ENCODE peak calls at places on chromosomes 2 and 18, in seven cellular contexts. X, Q, I, W, V, R and F are unnamed samples. For H3K27me3, the result is how much of the 10 kb centered on the place peaks cover.

GRCh38 chr2:233764264-233764663 is 4.2 kb downstream of the UGT1A1 start:
- DNase-seq in R (no peak), X (no peak), Q (no peak), V (no peak), I (no peak), W (peak), F (no peak)

GRCh38 chr2:15831150-15831549 is 109.2 kb upstream of the MYCN start:
- DNase-seq in R (no peak), W (no peak), X (no peak), I (no peak), Q (no peak), V (no peak), F (no peak)

GRCh38 chr2:192157776-192158175 is 37.0 kb downstream of the TMEFF2 start:
- DNase-seq in V (no peak), X (no peak), W (no peak), R (no peak), Q (no peak), I (no peak), F (no peak)

GRCh38 chr2:117832905-117833613 is 18.6 kb downstream of the DDX18 start:
- DNase-seq in V (no peak), Q (no peak), X (no peak), R (no peak), I (no peak), W (peak), F (no peak)

GRCh38 chr2:45797451-45798230 is 146.2 kb downstream of the PRKCE start:
- DNase-seq in X (no peak), V (no peak), Q (no peak), W (no peak), I (peak), R (no peak), F (no peak)

GRCh38 chr18:42290318-42291307 is 335.6 kb downstream of the PIK3C3 start:
- DNase-seq in X (no peak), Q (no peak), I (no peak), W (no peak), V (no peak), R (no peak), F (no peak)

GRCh38 chr18:24426398-24427294 is at the start of gene IMPACT:
- DNase-seq in X (peak), Q (peak), R (peak), I (peak), V (peak), W (peak), F (peak)

GRCh38 chr2:101349893-101350662 is 37.2 kb downstream of the CREG2 start:
- DNase-seq in R (no peak), Q (no peak), V (no peak), X (no peak), W (peak), I (no peak), F (no peak)

GRCh38 chr2:181131584-181131983 is 151.2 kb downstream of the UBE2E3 start:
- DNase-seq in R (no peak), V (no peak), Q (no peak), I (no peak), W (no peak), X (no peak), F (no peak)

GRCh38 chr18:14945984-14946383 is 198.0 kb downstream of the ANKRD30B start:
- DNase-seq in W (no peak), Q (no peak), V (no peak), I (no peak), R (no peak), X (no peak), F (no peak)

GRCh38 chr2:28332696-28333095 is 60.0 kb upstream of the FOSL2 start:
- DNase-seq in I (peak), Q (no peak), V (no peak), X (no peak), R (no peak), W (no peak), F (no peak)

GRCh38 chr18:76075777-76076176 is 419.3 kb downstream of the ZNF516 start:
- DNase-seq in V (no peak), Q (no peak), R (no peak), W (no peak), X (no peak), I (no peak), F (no peak)

GRCh38 chr2:231666171-231667095 is 41.9 kb upstream of the PTMA start:
- DNase-seq in W (peak), V (peak), X (peak), I (peak), R (peak), Q (peak), F (peak)

GRCh38 chr2:71974846-71975245 is 172.8 kb downstream of the CYP26B1 start:
- DNase-seq in W (no peak), I (no peak), X (no peak), Q (no peak), R (no peak), V (no peak), F (no peak)

GRCh38 chr2:96089356-96090180 is 26.8 kb downstream of the ADRA2B start:
- DNase-seq in X (peak), I (no peak), Q (peak), R (peak), V (no peak), W (no peak), F (peak)

GRCh38 chr2:73969356-73969755 is 15.4 kb upstream of the TET3 start:
- DNase-seq in Q (no peak), W (no peak), V (no peak), I (no peak), R (no peak), X (no peak), F (no peak)

GRCh38 chr2:112623913-112624777 is 21.6 kb upstream of the SLC20A1 start:
- DNase-seq in Q (no peak), X (peak), I (peak), V (no peak), W (peak), R (peak), F (no peak)

GRCh38 chr2:51918113-51918512 is 886.2 kb upstream of the NRXN1 start:
- DNase-seq in X (no peak), I (no peak), R (no peak), V (no peak), Q (no peak), W (peak), F (no peak)

GRCh38 chr2:58428553-58429284 is 187.6 kb upstream of the FANCL start:
- DNase-seq in R (no peak), I (no peak), X (no peak), Q (peak), W (peak), V (no peak), F (no peak)

GRCh38 chr2:128565441-128565840 is 246.8 kb upstream of the HS6ST1 start:
- DNase-seq in X (peak), V (no peak), Q (no peak), R (no peak), I (no peak), W (no peak), F (no peak)

GRCh38 chr2:198615972-198616371 is 811.6 kb downstream of the PLCL1 start:
- DNase-seq in Q (no peak), I (no peak), W (peak), R (no peak), V (no peak), X (no peak), F (no peak)

GRCh38 chr2:12352891-12353290 is 363.8 kb upstream of the TRIB2 start:
- DNase-seq in Q (peak), I (no peak), R (peak), X (no peak), V (no peak), W (peak), F (no peak)

GRCh38 chr2:1477196-1478040 is 64.2 kb downstream of the TPO start:
- DNase-seq in V (no peak), I (no peak), X (peak), Q (no peak), W (no peak), R (no peak), F (no peak)

GRCh38 chr2:137964066-137964858 is at the start of gene HNMT:
- DNase-seq in V (no peak), R (peak), I (peak), Q (peak), W (peak), X (peak), F (peak)

GRCh38 chr2:182937864-182938263 is 71.4 kb upstream of the FRZB start:
- DNase-seq in W (no peak), I (no peak), R (no peak), Q (no peak), V (no peak), X (no peak), F (no peak)
- H3K27ac ChIP-seq in W (no peak), I (no peak), R (no peak), Q (no peak), V (no peak), X (no peak), F (no peak)

DNA sequence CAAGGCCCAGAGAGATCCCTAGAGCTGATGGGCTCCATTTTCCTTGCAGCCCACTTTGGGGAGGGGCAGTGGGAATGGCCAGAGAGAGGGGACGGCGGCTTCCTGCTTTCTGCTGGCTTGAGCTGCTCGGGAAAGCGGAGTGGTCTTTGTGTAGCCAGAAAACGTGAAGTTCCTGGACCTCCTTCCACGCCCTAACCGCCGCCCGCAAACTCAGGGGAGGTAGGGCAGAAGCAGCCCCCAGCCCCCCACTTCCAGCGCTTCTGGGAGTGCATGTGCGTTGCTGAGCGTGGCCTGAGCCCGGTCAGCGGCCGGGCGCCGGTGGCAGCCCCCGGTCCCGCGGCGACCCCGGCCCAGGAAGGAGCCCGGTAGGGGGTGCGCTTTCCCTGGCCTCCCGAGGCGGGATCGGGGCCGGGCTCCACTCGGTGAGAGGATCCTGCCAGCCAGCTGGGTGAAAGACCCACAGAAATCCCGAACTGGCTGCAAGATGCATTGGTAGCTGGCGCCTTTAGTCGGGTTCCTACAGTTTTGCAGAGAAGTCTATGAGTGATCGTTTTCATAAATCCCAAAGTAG is 25.3 kb upstream of the BOD1L2 start:
- DNase-seq in X (no peak), W (no peak), V (no peak), R (no peak), I (no peak), Q (no peak), F (no peak)
- H3K27me3 ChIP-seq in X (under half), W (under half), V (under half), R (under half), I (under half), Q (under half), F (under half)

GRCh38 chr18:48860276-48861180 is 90.2 kb downstream of the SMAD7 start:
- DNase-seq in R (no peak), W (no peak), I (no peak), X (no peak), V (no peak), Q (no peak), F (no peak)
- H3K27ac ChIP-seq in R (no peak), W (no peak), I (peak), X (no peak), V (no peak), Q (no peak), F (peak)

GRCh38 chr18:35334183-35334582 is 10.0 kb downstream of the ZNF24 start:
- DNase-seq in V (no peak), R (no peak), X (no peak), I (no peak), Q (no peak), W (no peak), F (no peak)

GRCh38 chr18:35331367-35332087 is 12.7 kb downstream of the ZNF24 start:
- DNase-seq in W (no peak), I (no peak), V (no peak), R (no peak), Q (no peak), X (no peak), F (no peak)

GRCh38 chr18:35335861-35336260 is 8.4 kb downstream of the ZNF24 start:
- DNase-seq in R (no peak), W (no peak), V (no peak), I (no peak), Q (no peak), X (no peak), F (no peak)

GRCh38 chr18:35334821-35335220 is 9.4 kb downstream of the ZNF24 start:
- DNase-seq in W (peak), R (no peak), Q (no peak), V (no peak), X (no peak), I (no peak), F (no peak)

DNA sequence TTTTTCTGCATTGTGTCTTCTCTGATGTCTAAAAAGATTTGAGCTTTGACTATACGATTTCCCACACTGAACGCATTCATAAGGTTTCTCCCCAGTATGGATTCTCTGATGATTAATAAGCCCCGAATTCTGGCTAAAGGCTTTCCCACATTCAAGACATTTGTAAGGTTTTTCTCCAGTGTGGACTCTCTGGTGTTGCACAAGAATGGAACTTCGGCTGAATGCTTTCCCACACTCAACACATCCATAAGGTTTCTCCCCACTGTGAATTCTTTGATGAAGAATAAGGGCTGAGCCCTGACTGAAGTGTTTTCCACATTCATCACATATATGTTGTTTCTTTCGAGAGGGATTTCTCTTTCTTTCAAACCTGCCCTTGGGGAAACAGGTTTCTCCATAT is 7.0 kb downstream of the ZNF24 start:
- DNase-seq in Q (no peak), R (no peak), X (no peak), I (no peak), V (no peak), W (no peak), F (no peak)
- H3K27me3 ChIP-seq in Q (under half), R (under half), X (under half), I (under half), V (under half), W (under half), F (under half)

DNA sequence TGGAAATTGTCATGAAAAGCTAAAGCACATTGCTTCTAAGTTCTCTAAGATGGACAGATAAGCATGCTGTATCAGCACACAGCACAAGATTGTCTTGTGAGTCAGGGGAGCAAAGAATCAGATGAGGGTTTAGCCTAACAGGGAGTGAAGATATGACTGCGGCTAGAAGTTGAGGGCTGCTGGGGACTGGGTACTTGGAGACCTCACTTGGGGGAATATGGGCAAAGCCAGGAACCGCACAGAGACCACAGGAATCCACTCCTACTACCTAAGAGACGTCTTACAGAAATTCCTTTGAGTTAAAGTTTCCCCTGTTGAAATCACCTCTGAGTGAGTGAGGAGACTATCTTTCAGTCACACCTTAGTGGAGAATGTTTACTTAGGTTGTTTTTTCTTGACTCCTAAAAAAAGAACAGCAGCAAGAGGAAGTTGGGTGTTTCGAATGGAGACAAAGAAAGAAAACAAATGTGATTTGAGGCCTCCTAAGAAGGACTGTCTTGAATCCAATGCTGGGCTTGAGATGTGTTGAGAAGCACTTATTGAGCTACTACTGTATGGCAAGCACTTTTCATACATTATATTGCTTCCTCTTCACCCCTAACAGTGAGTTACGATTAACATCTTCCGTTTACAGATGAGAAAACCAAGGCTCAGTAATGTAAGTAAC is 100.7 kb downstream of the ANKRD44 start:
- DNase-seq in W (no peak), R (no peak), I (no peak), V (peak), Q (no peak), X (peak), F (no peak)
- H3K27ac ChIP-seq in W (no peak), R (peak), I (peak), V (peak), Q (no peak), X (peak), F (peak)

DNA sequence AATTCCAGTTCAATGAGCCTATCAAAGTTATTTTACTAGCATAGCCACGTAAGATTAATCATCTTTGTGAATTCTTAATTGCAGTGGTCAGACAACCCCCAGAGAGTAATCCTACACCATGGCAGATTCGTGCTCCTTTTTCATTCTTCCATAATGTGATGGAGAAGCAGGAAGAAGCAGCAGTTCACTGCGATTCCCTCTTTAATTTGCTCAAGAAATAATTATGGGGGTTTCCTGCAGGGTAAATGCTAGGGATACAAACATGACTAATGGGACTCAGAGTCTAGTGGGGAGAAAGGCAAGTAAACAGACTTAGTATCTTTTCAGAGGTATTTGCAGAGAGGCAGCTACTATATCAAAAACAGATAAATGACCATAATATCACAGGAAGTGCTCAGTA is 175.8 kb upstream of the HNRNPA3 start:
- DNase-seq in I (no peak), R (no peak), W (no peak), X (no peak), Q (no peak), V (peak), F (no peak)
- H3K27me3 ChIP-seq in I (under half), R (under half), W (under half), X (under half), Q (under half), V (under half), F (under half)

GRCh38 chr2:195610708-195611107 is 46.3 kb upstream of the SLC39A10 start:
- DNase-seq in X (no peak), W (no peak), I (no peak), Q (no peak), V (peak), R (no peak), F (no peak)

GRCh38 chr2:195612515-195613495 is 44.2 kb upstream of the SLC39A10 start:
- DNase-seq in X (no peak), R (no peak), V (no peak), W (peak), I (no peak), Q (peak), F (no peak)

GRCh38 chr2:195608768-195609454 is 48.1 kb upstream of the SLC39A10 start:
- DNase-seq in I (no peak), V (no peak), Q (no peak), X (no peak), W (no peak), R (no peak), F (no peak)

DNA sequence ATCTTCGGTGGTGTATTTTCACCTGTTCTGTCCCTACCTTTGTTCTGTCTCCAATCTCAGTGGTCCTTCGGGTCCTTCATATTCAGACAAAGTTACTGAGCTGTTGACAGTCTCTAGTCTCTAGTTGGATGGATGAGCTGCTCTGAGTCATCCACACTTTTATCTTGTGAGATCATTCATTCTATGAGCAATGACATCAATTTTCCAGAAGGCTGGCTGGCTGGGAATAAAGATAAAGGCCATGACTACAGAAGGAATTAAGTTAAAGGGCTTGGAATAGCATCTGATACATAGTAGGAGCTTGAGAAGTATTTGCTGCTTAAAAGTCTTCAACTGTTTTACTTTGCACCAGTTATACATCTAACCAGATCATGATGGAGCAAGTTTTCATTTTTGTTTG is 43.1 kb upstream of the SLC39A10 start:
- DNase-seq in I (no peak), X (no peak), R (no peak), V (no peak), W (peak), Q (no peak), F (no peak)
- H3K27ac ChIP-seq in I (no peak), X (no peak), R (no peak), V (no peak), W (peak), Q (no peak), F (no peak)

GRCh38 chr2:8677646-8678592 is 3.9 kb upstream of the ID2 start:
- DNase-seq in V (peak), W (peak), R (peak), X (peak), I (peak), Q (peak), F (no peak)

GRCh38 chr2:8676915-8677645 is 4.8 kb upstream of the ID2 start:
- DNase-seq in R (no peak), X (no peak), V (no peak), I (peak), W (peak), Q (no peak), F (no peak)

GRCh38 chr2:8675543-8675942 is 6.3 kb upstream of the ID2 start:
- DNase-seq in X (no peak), R (no peak), I (no peak), W (no peak), Q (peak), V (no peak), F (no peak)

GRCh38 chr2:8674420-8675009 is 7.3 kb upstream of the ID2 start:
- DNase-seq in X (no peak), V (no peak), Q (no peak), I (no peak), R (no peak), W (peak), F (no peak)

DNA sequence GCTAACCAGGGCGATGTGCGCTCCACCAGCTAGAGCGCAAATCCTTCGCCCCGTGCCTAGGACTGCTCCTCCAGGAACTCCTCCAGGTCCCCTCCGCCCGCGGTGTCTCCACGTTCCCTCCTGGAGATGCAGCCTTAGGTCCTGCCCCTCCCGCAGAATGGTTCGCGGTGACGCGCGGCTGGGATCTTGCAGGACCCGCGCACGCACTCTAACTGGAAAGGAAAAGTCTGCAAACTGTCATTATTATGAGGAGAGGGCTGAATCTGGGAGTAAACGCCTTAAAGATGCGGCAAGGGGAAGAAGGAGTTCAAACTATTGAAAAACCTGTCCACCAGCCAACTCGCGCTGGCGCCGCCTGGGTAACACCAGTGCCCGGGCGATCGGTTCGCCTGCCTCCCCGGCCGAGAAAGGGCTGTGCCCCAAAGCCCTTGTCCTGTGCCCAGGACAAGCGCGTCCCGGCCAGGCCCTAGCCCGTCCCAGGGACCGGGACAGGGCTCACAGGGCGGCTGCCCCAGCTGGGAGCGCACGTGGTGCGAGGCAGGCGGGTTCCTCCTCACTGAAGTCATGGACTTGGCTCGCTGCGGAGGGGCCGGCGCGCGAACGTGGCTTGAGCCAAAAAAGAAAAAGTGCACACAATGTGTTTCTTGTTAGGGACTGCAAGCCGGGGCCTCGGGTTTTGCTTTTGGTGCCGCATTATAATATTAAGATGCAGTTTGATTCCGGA is 5.5 kb upstream of the ID2 start:
- DNase-seq in Q (peak), V (no peak), R (peak), W (peak), I (peak), X (peak), F (peak)
- H3K27me3 ChIP-seq in Q (under half), V (under half), R (under half), W (under half), I (under half), X (under half), F (under half)